ENCODE peak calls at places on chromosomes 4 and X, in ten cellular contexts. G, T, A, X, H, Q, O, U, B and J are unnamed samples.

GRCh38 chr4:1416051-1416947 is 10.1 kb upstream of the NKX1-1 start:
- DNase-seq in G (no peak), T (no peak), A (no peak), X (no peak), H (no peak), Q (no peak), O (peak; percentile 40), U (no peak), B (no peak), J (no peak)

GRCh38 chrX:1481636-1482529 is 29.2 kb upstream of the ASMTL start:
- DNase-seq in G (peak; percentile 46), T (no peak), A (peak; percentile 14), X (peak; percentile 90), H (peak; percentile 36), Q (peak; percentile 43), O (no peak), U (no peak), B (no peak), J (peak; percentile 49)

GRCh38 chrX:39961441-39961840 is 136.3 kb downstream of the BCOR start:
- DNase-seq in G (no peak), T (no peak), A (no peak), X (no peak), H (no peak), Q (no peak), O (no peak), U (no peak), B (no peak), J (peak; percentile 56)

GRCh38 chr4:107718351-107718965 is 1.6 kb downstream of the PAPSS1 start:
- DNase-seq in G (no peak), T (peak; percentile 26), A (no peak), X (no peak), H (no peak), Q (no peak), O (no peak), U (no peak), B (no peak), J (peak; percentile 20)

GRCh38 chr4:94256833-94257232 is 49.2 kb downstream of the SMARCAD1 start:
- DNase-seq in G (no peak), T (no peak), A (no peak), X (no peak), H (no peak), Q (no peak), O (peak; percentile 11), U (no peak), B (no peak), J (no peak)

GRCh38 chrX:16839852-16840460 is 30.2 kb downstream of the RBBP7 start:
- DNase-seq in G (no peak), T (peak; percentile 81), A (peak; percentile 74), X (no peak), H (no peak), Q (no peak), O (peak; percentile 45), U (no peak), B (no peak), J (peak; percentile 86)

GRCh38 chr4:2698504-2698903 is 57.6 kb downstream of the TNIP2 start:
- DNase-seq in G (no peak), T (no peak), A (no peak), X (no peak), H (no peak), Q (no peak), O (no peak), U (no peak), B (no peak), J (no peak)

GRCh38 chr4:129109965-129110824 is 14.2 kb downstream of the C4orf33 start:
- DNase-seq in G (no peak), T (no peak), A (no peak), X (no peak), H (no peak), Q (no peak), O (no peak), U (no peak), B (no peak), J (no peak)

GRCh38 chrX:136768469-136769084 is 12.2 kb downstream of the ARHGEF6 start:
- DNase-seq in G (no peak), T (peak; percentile 11), A (peak; percentile 92), X (no peak), H (peak; percentile 13), Q (no peak), O (no peak), U (no peak), B (no peak), J (peak; percentile 57)

GRCh38 chr4:125368684-125369083 is 53.9 kb downstream of the FAT4 start:
- DNase-seq in G (no peak), T (no peak), A (peak; percentile 61), X (no peak), H (no peak), Q (no peak), O (no peak), U (no peak), B (no peak), J (peak; percentile 18)